ENCODE peak calls at places on chromosomes 6 and 20, in six cellular contexts. One of them, this sample, is unnamed.

GRCh38 chr6:37698264-37699137 is 818 bp upstream of the MDGA1 start:
- DNase-seq in mesendoderm: peak
- DNase-seq in lower leg skin: no peak
- DNase-seq in kidney epithelial cell: no peak
- DNase-seq in GM23248: peak
- DNase-seq in mammary epithelial cell: peak
- DNase-seq in this sample: peak

GRCh38 chr6:52297433-52297832 is 12.9 kb upstream of the MCM3 start:
- DNase-seq in lower leg skin: no peak
- DNase-seq in mesendoderm: no peak
- DNase-seq in mammary epithelial cell: no peak
- DNase-seq in GM23248: no peak
- DNase-seq in kidney epithelial cell: no peak
- DNase-seq in this sample: no peak

GRCh38 chr6:16345449-16346330 is 107.3 kb downstream of the GMPR start:
- DNase-seq in mesendoderm: peak
- DNase-seq in mammary epithelial cell: peak
- DNase-seq in GM23248: peak
- DNase-seq in kidney epithelial cell: no peak
- DNase-seq in lower leg skin: no peak
- DNase-seq in this sample: no peak

GRCh38 chr6:3517350-3517749 is 60.5 kb upstream of the SLC22A23 start:
- DNase-seq in lower leg skin: peak
- DNase-seq in GM23248: peak
- DNase-seq in mesendoderm: no peak
- DNase-seq in kidney epithelial cell: no peak
- DNase-seq in mammary epithelial cell: peak
- DNase-seq in this sample: no peak

GRCh38 chr6:152309006-152309405 is 328.2 kb downstream of the SYNE1 start:
- DNase-seq in kidney epithelial cell: no peak
- DNase-seq in lower leg skin: no peak
- DNase-seq in mesendoderm: no peak
- DNase-seq in mammary epithelial cell: no peak
- DNase-seq in GM23248: no peak
- DNase-seq in this sample: no peak

GRCh38 chr6:80003841-80004198 is 629 bp upstream of the TTK start:
- DNase-seq in mesendoderm: no peak
- DNase-seq in kidney epithelial cell: no peak
- DNase-seq in mammary epithelial cell: no peak
- DNase-seq in lower leg skin: peak
- DNase-seq in GM23248: no peak
- DNase-seq in this sample: no peak

GRCh38 chr20:45238139-45238538 is 16.2 kb downstream of the SLPI start:
- DNase-seq in mesendoderm: no peak
- DNase-seq in lower leg skin: no peak
- DNase-seq in GM23248: no peak
- DNase-seq in kidney epithelial cell: no peak
- DNase-seq in mammary epithelial cell: no peak
- DNase-seq in this sample: no peak

GRCh38 chr6:144007779-144008500 is at the start of gene PLAGL1:
- DNase-seq in mesendoderm: peak
- DNase-seq in lower leg skin: peak
- DNase-seq in kidney epithelial cell: no peak
- DNase-seq in GM23248: peak
- DNase-seq in mammary epithelial cell: peak
- DNase-seq in this sample: no peak

GRCh38 chr6:135624402-135625297 is 127.1 kb upstream of the AHI1 start:
- DNase-seq in mammary epithelial cell: no peak
- DNase-seq in kidney epithelial cell: no peak
- DNase-seq in mesendoderm: no peak
- DNase-seq in lower leg skin: no peak
- DNase-seq in GM23248: peak
- DNase-seq in this sample: peak

GRCh38 chr20:63378626-63379025 is 17.5 kb upstream of the CHRNA4 start:
- DNase-seq in kidney epithelial cell: no peak
- DNase-seq in lower leg skin: no peak
- DNase-seq in GM23248: peak
- DNase-seq in mammary epithelial cell: no peak
- DNase-seq in mesendoderm: peak
- DNase-seq in this sample: no peak

GRCh38 chr6:43828711-43829110 is 58.7 kb downstream of the VEGFA start:
- DNase-seq in mesendoderm: peak
- DNase-seq in kidney epithelial cell: no peak
- DNase-seq in mammary epithelial cell: no peak
- DNase-seq in GM23248: no peak
- DNase-seq in lower leg skin: no peak
- DNase-seq in this sample: no peak

GRCh38 chr6:31888281-31889258 is 8.9 kb downstream of the EHMT2 start:
- DNase-seq in mammary epithelial cell: no peak
- DNase-seq in kidney epithelial cell: no peak
- DNase-seq in mesendoderm: no peak
- DNase-seq in lower leg skin: no peak
- DNase-seq in GM23248: peak
- DNase-seq in this sample: no peak

GRCh38 chr6:17987576-17988421 is at the start of gene KIF13A:
- DNase-seq in mesendoderm: peak
- DNase-seq in mammary epithelial cell: peak
- DNase-seq in GM23248: peak
- DNase-seq in kidney epithelial cell: no peak
- DNase-seq in lower leg skin: peak
- DNase-seq in this sample: peak

GRCh38 chr6:90297124-90297865 is 652 bp upstream of the BACH2 start:
- DNase-seq in mammary epithelial cell: no peak
- DNase-seq in GM23248: no peak
- DNase-seq in lower leg skin: no peak
- DNase-seq in mesendoderm: no peak
- DNase-seq in kidney epithelial cell: no peak
- DNase-seq in this sample: peak

GRCh38 chr6:8131265-8131897 is 29.0 kb upstream of the EEF1E1 start:
- DNase-seq in mesendoderm: peak
- DNase-seq in kidney epithelial cell: peak
- DNase-seq in mammary epithelial cell: peak
- DNase-seq in GM23248: peak
- DNase-seq in lower leg skin: no peak
- DNase-seq in this sample: peak

GRCh38 chr6:52506502-52506875 is 70.4 kb downstream of the TRAM2 start:
- DNase-seq in GM23248: no peak
- DNase-seq in lower leg skin: no peak
- DNase-seq in mesendoderm: no peak
- DNase-seq in mammary epithelial cell: no peak
- DNase-seq in kidney epithelial cell: no peak
- DNase-seq in this sample: no peak

GRCh38 chr20:56316483-56316882 is 42.3 kb upstream of the FAM210B start:
- DNase-seq in mesendoderm: no peak
- DNase-seq in kidney epithelial cell: no peak
- DNase-seq in mammary epithelial cell: no peak
- DNase-seq in lower leg skin: no peak
- DNase-seq in GM23248: no peak
- DNase-seq in this sample: no peak

GRCh38 chr6:4889701-4890100 is 113.5 kb downstream of the CDYL start:
- DNase-seq in lower leg skin: no peak
- DNase-seq in mesendoderm: peak
- DNase-seq in kidney epithelial cell: no peak
- DNase-seq in GM23248: no peak
- DNase-seq in mammary epithelial cell: no peak
- DNase-seq in this sample: no peak

GRCh38 chr6:140850438-140850837 is 1282.3 kb upstream of the GJE1 start:
- DNase-seq in kidney epithelial cell: no peak
- DNase-seq in mesendoderm: no peak
- DNase-seq in mammary epithelial cell: peak
- DNase-seq in GM23248: peak
- DNase-seq in lower leg skin: no peak
- DNase-seq in this sample: no peak

GRCh38 chr6:67345946-67346345 is 1289.1 kb upstream of the ADGRB3 start:
- DNase-seq in GM23248: no peak
- DNase-seq in mammary epithelial cell: peak
- DNase-seq in lower leg skin: peak
- DNase-seq in mesendoderm: no peak
- DNase-seq in kidney epithelial cell: no peak
- DNase-seq in this sample: no peak

GRCh38 chr6:34562350-34562749 is 6.2 kb upstream of the SPDEF start:
- DNase-seq in mammary epithelial cell: no peak
- DNase-seq in kidney epithelial cell: no peak
- DNase-seq in mesendoderm: no peak
- DNase-seq in GM23248: no peak
- DNase-seq in lower leg skin: no peak
- DNase-seq in this sample: no peak

GRCh38 chr6:11067348-11067747 is 23.2 kb upstream of the ELOVL2 start:
- DNase-seq in mesendoderm: no peak
- DNase-seq in lower leg skin: no peak
- DNase-seq in GM23248: no peak
- DNase-seq in kidney epithelial cell: no peak
- DNase-seq in mammary epithelial cell: no peak
- DNase-seq in this sample: no peak

DNA sequence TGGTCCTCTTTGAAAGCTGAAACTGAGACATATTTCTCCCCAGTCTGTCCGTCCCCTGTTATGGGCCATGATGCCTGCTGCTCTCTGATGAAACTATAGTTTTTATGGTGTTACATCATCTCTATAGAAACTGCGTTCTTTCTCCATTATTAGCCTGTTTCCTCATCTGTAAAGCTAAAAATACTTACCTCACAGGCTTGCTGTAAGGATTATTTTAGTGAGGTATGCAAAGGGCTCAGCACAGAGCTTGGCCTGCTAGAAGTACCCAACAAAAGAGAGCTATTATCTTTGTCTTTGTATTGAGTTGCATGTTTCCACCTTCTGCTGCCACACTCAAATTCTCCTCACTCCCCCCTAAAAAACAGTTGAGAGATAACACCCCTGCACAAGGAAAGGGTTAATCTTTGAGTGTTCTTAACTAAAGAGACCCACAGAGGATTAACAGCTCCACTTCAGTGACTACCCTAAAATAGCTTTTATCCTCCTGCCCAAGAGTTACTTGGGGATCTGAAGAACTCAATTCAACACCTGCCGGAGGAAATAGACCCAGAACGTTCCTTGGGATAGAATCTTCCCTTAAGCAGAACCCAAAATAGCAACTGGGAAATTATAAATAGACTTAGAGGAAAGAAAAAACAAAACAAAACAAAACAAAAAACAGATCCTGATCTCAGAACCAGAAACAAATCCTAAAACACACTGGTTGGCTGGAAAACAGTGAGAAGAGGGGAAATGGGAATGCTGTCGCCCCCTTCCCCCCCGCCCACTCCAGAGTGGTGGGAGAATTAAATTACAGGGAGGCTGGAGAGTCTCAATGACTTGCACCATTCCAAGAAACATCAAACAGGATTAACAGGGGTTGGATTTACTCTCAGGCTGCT is 1.8 kb downstream of the PLAGL2 start:
- DNase-seq in kidney epithelial cell: no peak
- DNase-seq in GM23248: peak
- DNase-seq in mesendoderm: no peak
- DNase-seq in lower leg skin: no peak
- DNase-seq in mammary epithelial cell: peak
- DNase-seq in this sample: no peak
- H3K4me3 ChIP-seq in kidney epithelial cell: peak
- H3K4me3 ChIP-seq in GM23248: peak
- H3K4me3 ChIP-seq in mesendoderm: no peak
- H3K4me3 ChIP-seq in lower leg skin: no peak
- H3K4me3 ChIP-seq in mammary epithelial cell: peak
- H3K4me3 ChIP-seq in this sample: no peak

GRCh38 chr6:355809-356208 is 35.7 kb upstream of the IRF4 start:
- DNase-seq in mesendoderm: no peak
- DNase-seq in mammary epithelial cell: no peak
- DNase-seq in kidney epithelial cell: no peak
- DNase-seq in GM23248: no peak
- DNase-seq in lower leg skin: no peak
- DNase-seq in this sample: no peak

GRCh38 chr6:354631-355280 is 36.8 kb upstream of the IRF4 start:
- DNase-seq in mesendoderm: no peak
- DNase-seq in lower leg skin: no peak
- DNase-seq in kidney epithelial cell: no peak
- DNase-seq in GM23248: no peak
- DNase-seq in mammary epithelial cell: no peak
- DNase-seq in this sample: no peak

GRCh38 chr6:353642-354614 is 37.6 kb upstream of the IRF4 start:
- DNase-seq in mesendoderm: no peak
- DNase-seq in lower leg skin: no peak
- DNase-seq in mammary epithelial cell: no peak
- DNase-seq in kidney epithelial cell: no peak
- DNase-seq in GM23248: no peak
- DNase-seq in this sample: no peak

GRCh38 chr6:356828-357251 is 34.7 kb upstream of the IRF4 start:
- DNase-seq in lower leg skin: peak
- DNase-seq in mammary epithelial cell: no peak
- DNase-seq in mesendoderm: no peak
- DNase-seq in GM23248: no peak
- DNase-seq in kidney epithelial cell: no peak
- DNase-seq in this sample: no peak

DNA sequence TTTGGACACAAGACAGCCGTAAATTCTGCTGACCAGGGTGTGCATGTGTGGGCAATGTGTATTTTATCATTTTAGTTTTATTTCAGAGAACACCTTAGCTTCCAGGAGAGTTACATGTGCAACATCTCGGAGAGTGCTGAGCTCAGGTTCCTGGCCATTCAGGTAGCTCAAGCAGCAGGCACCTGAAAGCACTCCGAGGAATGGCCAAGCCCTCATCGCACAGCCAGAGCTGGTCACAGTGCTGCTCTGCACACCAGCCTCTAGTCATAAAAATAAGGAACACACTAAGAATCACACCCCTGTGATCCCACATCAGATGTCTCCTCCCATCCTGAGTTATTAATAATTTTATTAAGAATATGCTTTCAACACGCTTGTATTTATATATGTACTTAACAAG is 36.2 kb upstream of the IRF4 start:
- DNase-seq in kidney epithelial cell: no peak
- DNase-seq in lower leg skin: no peak
- DNase-seq in mesendoderm: no peak
- DNase-seq in GM23248: no peak
- DNase-seq in mammary epithelial cell: no peak
- DNase-seq in this sample: no peak
- H3K4me3 ChIP-seq in kidney epithelial cell: no peak
- H3K4me3 ChIP-seq in lower leg skin: no peak
- H3K4me3 ChIP-seq in mesendoderm: no peak
- H3K4me3 ChIP-seq in GM23248: no peak
- H3K4me3 ChIP-seq in mammary epithelial cell: no peak
- H3K4me3 ChIP-seq in this sample: no peak

DNA sequence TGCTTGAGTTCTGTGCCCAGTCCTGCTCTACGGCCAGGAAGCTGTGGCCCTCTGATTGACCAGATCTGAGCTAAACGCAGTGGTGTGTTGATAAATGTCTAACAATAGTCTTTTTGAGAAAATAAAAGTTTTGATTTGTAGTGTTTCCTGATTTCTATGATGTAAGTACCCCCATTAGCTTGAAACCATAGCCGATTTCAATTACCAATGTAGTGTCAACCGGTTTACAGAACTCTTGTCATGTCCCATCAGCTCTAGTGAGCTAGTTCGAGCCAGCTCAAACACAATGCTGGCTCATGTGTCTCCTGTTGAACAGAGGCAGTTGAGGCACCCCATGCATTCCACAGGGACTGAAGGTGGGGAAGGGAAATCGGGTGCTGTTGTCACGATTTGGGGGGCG is 56.7 kb upstream of the ZMYND8 start:
- DNase-seq in mesendoderm: no peak
- DNase-seq in kidney epithelial cell: no peak
- DNase-seq in lower leg skin: no peak
- DNase-seq in mammary epithelial cell: no peak
- DNase-seq in GM23248: no peak
- DNase-seq in this sample: no peak
- H3K4me3 ChIP-seq in mesendoderm: no peak
- H3K4me3 ChIP-seq in kidney epithelial cell: no peak
- H3K4me3 ChIP-seq in lower leg skin: no peak
- H3K4me3 ChIP-seq in mammary epithelial cell: no peak
- H3K4me3 ChIP-seq in GM23248: no peak
- H3K4me3 ChIP-seq in this sample: no peak

GRCh38 chr20:61186771-61187170 is 65.3 kb upstream of the CDH4 start:
- DNase-seq in mesendoderm: no peak
- DNase-seq in kidney epithelial cell: no peak
- DNase-seq in GM23248: peak
- DNase-seq in lower leg skin: no peak
- DNase-seq in mammary epithelial cell: no peak
- DNase-seq in this sample: no peak
- H3K4me3 ChIP-seq in mesendoderm: no peak
- H3K4me3 ChIP-seq in kidney epithelial cell: no peak
- H3K4me3 ChIP-seq in GM23248: peak
- H3K4me3 ChIP-seq in lower leg skin: no peak
- H3K4me3 ChIP-seq in mammary epithelial cell: no peak
- H3K4me3 ChIP-seq in this sample: no peak